ENCODE peak calls at places on chromosomes 3 and 15, in five cellular contexts. I is H1, K is breast epithelium, G is tibial artery, F is A549. U is an unnamed sample.

GRCh38 chr3:99925584-99925983 is 107.9 kb downstream of the CMSS1 start:
- DNase-seq in I (no peak), K (no peak), G (peak; percentile 39), F (no peak), U (no peak)

GRCh38 chr15:55420171-55420871 is 12.0 kb downstream of the PIERCE2 start:
- DNase-seq in I (no peak), K (no peak), G (no peak), F (no peak), U (no peak)

GRCh38 chr3:185126201-185126600 is 26.7 kb downstream of the C3orf70 start:
- DNase-seq in I (no peak), K (no peak), G (no peak), F (no peak), U (no peak)

GRCh38 chr3:50436063-50436674 is 67.3 kb downstream of the CACNA2D2 start:
- DNase-seq in I (peak; percentile 95), K (peak; percentile 78), G (peak; percentile 41), F (peak; percentile 67), U (no peak)

GRCh38 chr3:31695280-31696008 is 162.7 kb downstream of the STT3B start:
- DNase-seq in I (no peak), K (no peak), G (no peak), F (no peak), U (no peak)

GRCh38 chr3:51681453-51681852 is 10.4 kb downstream of the TEX264 start:
- DNase-seq in I (no peak), K (no peak), G (peak; percentile 58), F (no peak), U (no peak)

GRCh38 chr15:70166506-70167087 is 68.9 kb upstream of the TLE3 start:
- DNase-seq in I (no peak), K (peak; percentile 44), G (no peak), F (no peak), U (no peak)

GRCh38 chr3:46882377-46883015 is 5.0 kb downstream of the PTH1R start:
- DNase-seq in I (peak; percentile 78), K (no peak), G (peak; percentile 44), F (no peak), U (no peak)

GRCh38 chr3:6351752-6352151 is 509.2 kb upstream of the GRM7 start:
- DNase-seq in I (no peak), K (no peak), G (no peak), F (no peak), U (no peak)

DNA sequence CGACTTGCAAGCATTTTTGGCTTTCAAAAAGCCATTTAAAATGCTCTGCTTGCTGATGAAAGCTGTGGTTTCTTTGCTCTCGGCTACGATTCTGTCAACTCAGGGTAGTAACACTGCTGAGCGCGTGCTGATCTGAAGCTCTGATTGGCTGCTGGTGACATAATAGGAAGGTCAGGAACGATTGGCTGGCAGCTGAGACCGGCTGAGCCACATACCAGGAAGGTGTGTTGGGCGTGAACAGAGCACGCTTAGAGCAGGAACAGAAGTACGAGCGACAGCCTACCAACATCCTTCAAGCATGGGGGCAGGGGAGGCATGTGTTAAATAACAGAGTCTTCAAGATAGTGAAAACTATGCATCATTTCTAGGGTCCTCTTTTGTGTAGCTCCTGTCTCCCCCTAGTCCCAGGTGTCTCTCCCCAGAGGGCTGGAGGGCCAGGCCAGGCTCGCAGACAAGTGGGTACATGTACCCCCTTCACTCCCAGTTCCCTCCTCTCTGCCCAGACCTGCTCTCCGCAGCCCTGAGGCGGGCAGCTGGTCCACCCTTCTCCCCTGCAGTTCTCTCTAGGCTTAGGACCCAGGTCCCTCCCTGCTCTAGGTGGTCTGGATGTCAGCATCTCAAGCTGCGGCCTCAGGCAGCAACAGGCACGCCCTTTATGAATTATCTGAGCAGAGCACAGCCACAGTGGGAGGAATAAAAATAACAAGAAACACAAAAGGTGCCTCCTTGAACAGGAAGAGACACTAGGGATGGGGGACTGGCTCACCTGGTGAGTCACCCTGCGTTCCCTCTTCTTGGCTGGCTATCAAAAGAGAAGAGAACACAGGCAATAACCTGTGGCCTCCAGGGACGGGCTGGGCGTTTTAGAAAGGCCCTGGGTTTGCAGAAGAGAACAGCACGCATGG is 76.0 kb downstream of the TAMM41 start:
- DNase-seq in I (peak; percentile 69), K (peak; percentile 89), G (peak; percentile 50), F (peak; percentile 51), U (no peak)
- H3K27ac ChIP-seq in I (no peak overlapping the region), K (peak overlapping the region; percentile 98), G (no peak overlapping the region), F (peak overlapping the region; percentile 50), U (no peak overlapping the region)

GRCh38 chr15:96306321-96306720 is 24.2 kb upstream of the NR2F2 start:
- DNase-seq in I (no peak), K (no peak), G (no peak), F (no peak), U (no peak)
- H3K27ac ChIP-seq in I (no peak overlapping the region), K (no peak overlapping the region), G (no peak overlapping the region), F (no peak overlapping the region), U (no peak overlapping the region)

DNA sequence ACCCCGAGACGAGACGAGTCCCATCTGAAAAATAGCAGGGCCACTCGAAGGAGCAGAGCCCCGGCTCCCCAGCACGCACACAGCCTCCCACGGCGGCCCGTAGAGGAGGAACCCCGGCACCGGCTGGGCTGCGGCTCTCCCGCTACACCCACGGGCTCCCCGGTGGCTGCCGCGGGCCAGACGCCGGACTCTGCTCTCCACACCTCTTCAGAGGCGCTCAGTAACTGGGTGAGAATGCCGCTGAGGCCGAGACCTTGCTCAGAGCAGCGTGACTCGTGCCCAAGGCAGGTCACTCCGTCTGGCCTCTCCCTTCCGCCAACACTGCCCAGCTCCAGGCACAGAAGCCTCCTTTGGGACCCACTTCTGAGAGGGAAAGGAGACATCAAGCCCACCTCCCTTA is 34.4 kb downstream of the TNK2 start:
- DNase-seq in I (no peak), K (no peak), G (no peak), F (no peak), U (no peak)
- H3K27ac ChIP-seq in I (no peak overlapping the region), K (peak overlapping the region; percentile 17), G (no peak overlapping the region), F (peak overlapping the region; percentile 73), U (no peak overlapping the region)

GRCh38 chr15:42498212-42499038 is 3.0 kb downstream of the SNAP23 start:
- DNase-seq in I (no peak), K (no peak), G (no peak), F (no peak), U (no peak)
- H3K27ac ChIP-seq in I (no peak overlapping the region), K (peak overlapping the region; percentile 65), G (peak overlapping the region; percentile 63), F (no peak overlapping the region), U (no peak overlapping the region)